ENCODE peak calls at places on chromosomes 16 and 17, in five cellular contexts. One of them, this sample, is unnamed.
A peak's percentile ranks its signal among the peaks of the same experiment; 100 is the strongest.

GRCh38 chr16:81487301-81487720 is 42.7 kb downstream of the CMIP start:
- DNase-seq in HepG2: no peak
- DNase-seq in neural progenitor cell: no peak
- DNase-seq in H9: no peak
- DNase-seq in mammary epithelial cell: no peak
- DNase-seq in this sample: no peak

GRCh38 chr16:75502916-75503605 is 7.8 kb upstream of the CHST6 start:
- DNase-seq in HepG2: no peak
- DNase-seq in neural progenitor cell: no peak
- DNase-seq in H9: no peak
- DNase-seq in mammary epithelial cell: peak; percentile 77
- DNase-seq in this sample: peak; percentile 35

GRCh38 chr17:67067571-67068517 is 23.5 kb downstream of the CACNG1 start:
- DNase-seq in HepG2: no peak
- DNase-seq in neural progenitor cell: no peak
- DNase-seq in H9: no peak
- DNase-seq in mammary epithelial cell: no peak
- DNase-seq in this sample: no peak

GRCh38 chr17:40509626-40510327 is 8.4 kb upstream of the TNS4 start:
- DNase-seq in HepG2: no peak
- DNase-seq in neural progenitor cell: no peak
- DNase-seq in H9: no peak
- DNase-seq in mammary epithelial cell: no peak
- DNase-seq in this sample: no peak

GRCh38 chr16:30086291-30087140 is 5.2 kb downstream of the TBX6 start:
- DNase-seq in HepG2: no peak
- DNase-seq in neural progenitor cell: no peak
- DNase-seq in H9: no peak
- DNase-seq in mammary epithelial cell: no peak
- DNase-seq in this sample: no peak

GRCh38 chr16:8756755-8757154 is 40.7 kb downstream of the TMEM186 start:
- DNase-seq in HepG2: no peak
- DNase-seq in neural progenitor cell: no peak
- DNase-seq in H9: no peak
- DNase-seq in mammary epithelial cell: no peak
- DNase-seq in this sample: no peak

GRCh38 chr17:48313096-48313495 is 116.9 kb downstream of the SKAP1 start:
- DNase-seq in HepG2: no peak
- DNase-seq in neural progenitor cell: no peak
- DNase-seq in H9: no peak
- DNase-seq in mammary epithelial cell: no peak
- DNase-seq in this sample: no peak

GRCh38 chr16:63612462-63613227 is 1509.2 kb downstream of the CDH11 start:
- DNase-seq in HepG2: no peak
- DNase-seq in neural progenitor cell: peak; percentile 92
- DNase-seq in H9: no peak
- DNase-seq in mammary epithelial cell: no peak
- DNase-seq in this sample: no peak

GRCh38 chr17:58918072-58918471 is 162.4 kb downstream of the PPM1E start:
- DNase-seq in HepG2: no peak
- DNase-seq in neural progenitor cell: peak; percentile 50
- DNase-seq in H9: no peak
- DNase-seq in mammary epithelial cell: no peak
- DNase-seq in this sample: no peak

GRCh38 chr16:2692251-2692947 is 10.1 kb downstream of the KCTD5 start:
- DNase-seq in HepG2: no peak
- DNase-seq in neural progenitor cell: peak; percentile 9
- DNase-seq in H9: no peak
- DNase-seq in mammary epithelial cell: no peak
- DNase-seq in this sample: no peak

GRCh38 chr17:68459030-68459376 is 1.7 kb upstream of the WIPI1 start:
- DNase-seq in HepG2: no peak
- DNase-seq in neural progenitor cell: no peak
- DNase-seq in H9: no peak
- DNase-seq in mammary epithelial cell: no peak
- DNase-seq in this sample: no peak

GRCh38 chr17:61927211-61928100 is at the start of gene INTS2:
- DNase-seq in HepG2: peak; percentile 92
- DNase-seq in neural progenitor cell: peak; percentile 93
- DNase-seq in H9: peak; percentile 98
- DNase-seq in mammary epithelial cell: peak; percentile 92
- DNase-seq in this sample: peak; percentile 97

GRCh38 chr16:11742041-11742535 is 569 bp downstream of the TXNDC11 start:
- DNase-seq in HepG2: peak; percentile 32
- DNase-seq in neural progenitor cell: no peak
- DNase-seq in H9: peak; percentile 50
- DNase-seq in mammary epithelial cell: peak; percentile 27
- DNase-seq in this sample: no peak

GRCh38 chr17:73410586-73411329 is 99.0 kb upstream of the CDC42EP4 start:
- DNase-seq in HepG2: no peak
- DNase-seq in neural progenitor cell: peak; percentile 47
- DNase-seq in H9: peak; percentile 26
- DNase-seq in mammary epithelial cell: no peak
- DNase-seq in this sample: no peak

GRCh38 chr16:30122621-30123160 is 329 bp downstream of the MAPK3 start:
- DNase-seq in HepG2: no peak
- DNase-seq in neural progenitor cell: peak; percentile 77
- DNase-seq in H9: no peak
- DNase-seq in mammary epithelial cell: no peak
- DNase-seq in this sample: no peak

GRCh38 chr17:72191356-72191755 is 70.5 kb downstream of the SOX9 start:
- DNase-seq in HepG2: no peak
- DNase-seq in neural progenitor cell: no peak
- DNase-seq in H9: no peak
- DNase-seq in mammary epithelial cell: no peak
- DNase-seq in this sample: no peak

GRCh38 chr17:75684924-75685323 is 17.8 kb downstream of the SAP30BP start:
- DNase-seq in HepG2: no peak
- DNase-seq in neural progenitor cell: no peak
- DNase-seq in H9: no peak
- DNase-seq in mammary epithelial cell: peak; percentile 97
- DNase-seq in this sample: peak; percentile 84

GRCh38 chr17:34758316-34758715 is 178.9 kb downstream of the TMEM132E start:
- DNase-seq in HepG2: no peak
- DNase-seq in neural progenitor cell: no peak
- DNase-seq in H9: peak; percentile 22
- DNase-seq in mammary epithelial cell: no peak
- DNase-seq in this sample: no peak

GRCh38 chr17:77865109-77865611 is 93.3 kb upstream of the TNRC6C start:
- DNase-seq in HepG2: no peak
- DNase-seq in neural progenitor cell: peak; percentile 24
- DNase-seq in H9: no peak
- DNase-seq in mammary epithelial cell: no peak
- DNase-seq in this sample: no peak

GRCh38 chr17:3976675-3977171 is 12.5 kb upstream of the ATP2A3 start:
- DNase-seq in HepG2: no peak
- DNase-seq in neural progenitor cell: no peak
- DNase-seq in H9: peak; percentile 32
- DNase-seq in mammary epithelial cell: no peak
- DNase-seq in this sample: no peak

DNA sequence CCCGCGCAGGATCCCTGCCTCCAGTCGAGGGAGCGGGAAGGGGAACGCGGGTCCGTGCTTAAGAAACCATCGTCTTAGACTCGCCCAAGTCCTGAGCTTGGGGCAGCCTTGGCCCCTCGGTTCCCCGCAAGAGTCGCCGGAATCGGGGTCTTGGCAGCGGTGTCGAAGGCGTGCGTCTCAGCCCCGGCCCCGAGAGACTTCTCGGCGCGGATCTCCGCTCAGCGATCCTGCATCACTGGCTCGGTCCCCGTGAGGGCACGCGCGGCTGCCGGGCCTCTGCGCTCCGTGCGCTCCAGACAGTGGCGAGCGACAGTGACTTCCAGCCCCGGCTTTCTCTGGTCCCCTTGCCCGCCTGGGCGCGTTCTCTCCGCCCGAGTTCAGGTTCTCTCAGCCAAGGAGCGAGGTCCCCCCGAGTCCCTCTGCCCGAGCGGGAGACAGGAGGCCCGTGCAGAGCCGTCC is 383 bp downstream of the HS3ST3A1 start:
- DNase-seq in HepG2: no peak
- DNase-seq in neural progenitor cell: peak; percentile 67
- DNase-seq in H9: no peak
- DNase-seq in mammary epithelial cell: no peak
- DNase-seq in this sample: no peak
- H3K4me2 ChIP-seq in HepG2: peak overlapping the region; percentile 84
- H3K4me2 ChIP-seq in neural progenitor cell: peak overlapping the region; percentile 84
- H3K4me2 ChIP-seq in H9: peak overlapping the region; percentile 60
- H3K4me2 ChIP-seq in mammary epithelial cell: peak overlapping the region; percentile 94
- H3K4me2 ChIP-seq in this sample: peak overlapping the region; percentile 87

DNA sequence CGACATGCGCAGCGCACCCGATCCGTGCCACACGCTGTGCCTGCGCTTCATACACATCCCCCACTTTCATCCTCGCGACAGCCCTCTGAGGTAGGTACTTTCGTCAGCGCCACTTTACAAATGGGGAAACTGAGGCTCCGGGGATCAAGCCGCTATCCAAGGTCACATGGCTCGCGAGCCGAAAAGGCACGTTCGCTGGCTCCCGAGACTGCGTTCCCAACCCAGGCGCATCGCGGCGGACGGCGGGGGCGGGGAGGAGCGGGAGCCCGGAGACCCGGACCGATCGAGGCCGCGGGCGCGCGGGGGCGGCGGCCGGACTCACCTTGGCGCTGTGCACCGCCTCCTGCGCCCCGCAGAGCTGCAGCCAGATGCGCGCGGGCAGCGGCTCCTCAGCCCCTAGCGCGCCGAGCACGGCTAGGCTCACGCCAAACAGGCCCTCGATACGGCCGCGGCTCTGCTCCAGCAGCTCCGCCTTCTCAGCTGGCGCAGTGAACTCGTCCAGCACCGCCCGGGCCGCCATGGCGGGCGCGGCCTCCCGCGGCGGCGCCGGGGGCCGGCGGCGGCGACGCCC is 442 bp downstream of the N4BP1 start:
- DNase-seq in HepG2: no peak
- DNase-seq in neural progenitor cell: peak; percentile 86
- DNase-seq in H9: peak; percentile 43
- DNase-seq in mammary epithelial cell: peak; percentile 50
- DNase-seq in this sample: no peak
- H3K27ac ChIP-seq in HepG2: peak overlapping the region; percentile 96
- H3K27ac ChIP-seq in neural progenitor cell: peak overlapping the region; percentile 93
- H3K27ac ChIP-seq in H9: peak overlapping the region; percentile 11
- H3K27ac ChIP-seq in mammary epithelial cell: peak overlapping the region; percentile 95
- H3K27ac ChIP-seq in this sample: peak overlapping the region; percentile 75

GRCh38 chr17:81095608-81095888 is 60.6 kb downstream of the BAIAP2 start:
- DNase-seq in HepG2: no peak
- DNase-seq in neural progenitor cell: no peak
- DNase-seq in H9: no peak
- DNase-seq in mammary epithelial cell: no peak
- DNase-seq in this sample: no peak

GRCh38 chr17:81094744-81095607 is 60.0 kb downstream of the BAIAP2 start:
- DNase-seq in HepG2: peak; percentile 90
- DNase-seq in neural progenitor cell: peak; percentile 88
- DNase-seq in H9: peak; percentile 86
- DNase-seq in mammary epithelial cell: peak; percentile 98
- DNase-seq in this sample: peak; percentile 99

GRCh38 chr17:81092518-81093095 is 57.7 kb downstream of the BAIAP2 start:
- DNase-seq in HepG2: no peak
- DNase-seq in neural progenitor cell: no peak
- DNase-seq in H9: no peak
- DNase-seq in mammary epithelial cell: no peak
- DNase-seq in this sample: no peak

GRCh38 chr17:81093576-81094223 is 58.7 kb downstream of the BAIAP2 start:
- DNase-seq in HepG2: no peak
- DNase-seq in neural progenitor cell: peak; percentile 18
- DNase-seq in H9: no peak
- DNase-seq in mammary epithelial cell: no peak
- DNase-seq in this sample: no peak

DNA sequence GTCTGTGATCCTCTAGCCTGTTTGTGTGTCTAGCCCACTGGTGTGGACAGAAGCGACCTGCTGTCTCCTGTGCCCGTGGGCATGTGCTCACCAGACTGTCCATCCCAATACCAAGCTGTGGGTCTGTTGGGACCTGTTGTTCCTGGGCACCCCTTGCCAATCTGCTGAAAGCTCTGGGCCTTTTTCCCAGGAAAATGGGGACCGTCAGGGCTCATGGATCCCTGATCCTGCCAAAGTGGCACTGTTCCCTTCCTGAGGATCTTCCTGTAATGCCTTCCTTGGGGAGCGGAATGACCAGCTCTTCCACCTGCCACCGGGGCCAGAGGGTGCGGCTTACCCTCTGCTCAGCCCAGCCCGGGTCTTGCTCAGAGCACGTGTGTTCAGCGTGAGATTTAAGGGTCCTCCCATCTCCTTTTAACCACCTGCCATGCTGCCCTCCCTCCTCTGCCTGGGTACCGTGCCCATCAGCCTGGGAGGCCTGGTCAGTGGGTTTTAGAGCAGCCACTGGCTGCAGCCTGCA is 59.3 kb downstream of the BAIAP2 start:
- DNase-seq in HepG2: no peak
- DNase-seq in neural progenitor cell: no peak
- DNase-seq in H9: no peak
- DNase-seq in mammary epithelial cell: no peak
- DNase-seq in this sample: no peak
- H3K9ac ChIP-seq in HepG2: peak overlapping the region; percentile 16
- H3K9ac ChIP-seq in neural progenitor cell: no peak overlapping the region
- H3K9ac ChIP-seq in H9: no peak overlapping the region
- H3K9ac ChIP-seq in mammary epithelial cell: peak overlapping the region; percentile 11
- H3K9ac ChIP-seq in this sample: peak overlapping the region; percentile 75

DNA sequence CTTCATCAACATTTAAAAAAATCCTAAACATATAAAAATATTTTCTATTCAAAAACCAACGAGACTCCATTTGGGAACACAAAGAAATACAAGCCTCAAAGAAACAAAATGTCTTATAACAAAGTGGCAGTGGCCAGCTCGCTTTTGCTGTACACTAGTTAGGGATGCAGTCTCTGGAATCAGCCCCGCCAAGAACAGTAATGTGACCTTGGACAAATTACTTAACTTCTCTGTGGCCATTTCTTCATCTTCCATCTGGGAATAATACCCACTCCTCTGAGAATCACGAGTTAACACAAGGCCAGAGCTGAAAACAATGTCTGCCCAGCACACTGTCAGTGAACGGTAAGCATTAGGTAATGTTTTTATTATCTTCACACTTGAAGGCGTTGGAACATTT is 5.6 kb downstream of the STAT5B start:
- DNase-seq in HepG2: no peak
- DNase-seq in neural progenitor cell: no peak
- DNase-seq in H9: no peak
- DNase-seq in mammary epithelial cell: no peak
- DNase-seq in this sample: no peak
- H3K4me2 ChIP-seq in HepG2: peak overlapping the region; percentile 3
- H3K4me2 ChIP-seq in neural progenitor cell: no peak overlapping the region
- H3K4me2 ChIP-seq in H9: no peak overlapping the region
- H3K4me2 ChIP-seq in mammary epithelial cell: no peak overlapping the region
- H3K4me2 ChIP-seq in this sample: no peak overlapping the region

DNA sequence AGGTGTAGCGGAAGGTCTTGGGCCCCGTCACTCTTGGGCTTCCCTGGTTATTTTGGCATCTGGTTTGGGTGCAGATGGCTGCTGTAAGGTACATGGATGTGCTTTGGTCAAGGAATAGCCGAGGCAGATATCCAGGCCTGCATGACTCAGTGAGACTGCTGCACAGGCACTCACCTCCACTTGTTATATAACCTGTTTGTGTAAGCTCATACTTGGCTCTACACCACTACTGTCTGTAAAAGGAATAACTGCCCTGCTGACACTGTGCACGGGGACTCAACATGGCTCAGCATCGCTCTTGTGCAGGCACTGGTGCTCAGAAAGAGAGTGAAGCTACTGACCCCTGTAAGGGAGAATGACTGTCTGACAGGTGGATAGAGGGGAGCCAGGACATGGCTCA is 42.3 kb upstream of the ARL4D start:
- DNase-seq in HepG2: no peak
- DNase-seq in neural progenitor cell: no peak
- DNase-seq in H9: no peak
- DNase-seq in mammary epithelial cell: no peak
- DNase-seq in this sample: no peak
- H3K27ac ChIP-seq in HepG2: no peak overlapping the region
- H3K27ac ChIP-seq in neural progenitor cell: no peak overlapping the region
- H3K27ac ChIP-seq in H9: no peak overlapping the region
- H3K27ac ChIP-seq in mammary epithelial cell: peak overlapping the region; percentile 12
- H3K27ac ChIP-seq in this sample: peak overlapping the region; percentile 85

GRCh38 chr17:1553354-1554266 is 9.0 kb downstream of the PITPNA start:
- DNase-seq in HepG2: no peak
- DNase-seq in neural progenitor cell: no peak
- DNase-seq in H9: no peak
- DNase-seq in mammary epithelial cell: no peak
- DNase-seq in this sample: no peak
- H3K9ac ChIP-seq in HepG2: no peak overlapping the region
- H3K9ac ChIP-seq in neural progenitor cell: no peak overlapping the region
- H3K9ac ChIP-seq in H9: no peak overlapping the region
- H3K9ac ChIP-seq in mammary epithelial cell: no peak overlapping the region
- H3K9ac ChIP-seq in this sample: no peak overlapping the region